ENCODE peak calls at places on chromosome 14, in ten cellular contexts. B, A, R, Z, T, P, U, H, C and S are unnamed samples.

GRCh38 chr14:36068777-36069534 is 107.6 kb downstream of the PTCSC3 start:
- DNase-seq in T (no peak), P (no peak), B (no peak), U (no peak), A (peak; percentile 21), H (no peak), C (no peak), Z (no peak), R (no peak), S (no peak)

GRCh38 chr14:29798776-29799175 is 128.9 kb downstream of the PRKD1 start:
- DNase-seq in B (no peak), H (no peak), R (no peak), Z (no peak), A (no peak), T (no peak), U (no peak), C (no peak), P (no peak), S (no peak)

GRCh38 chr14:76644875-76645518 is 116.3 kb upstream of the VASH1 start:
- DNase-seq in T (no peak), H (no peak), Z (no peak), A (peak; percentile 12), P (no peak), C (peak; percentile 23), R (no peak), B (peak; percentile 13), U (peak; percentile 8), S (no peak)

GRCh38 chr14:58151264-58151700 is 731 bp downstream of the ARMH4 start:
- DNase-seq in U (no peak), A (no peak), R (no peak), Z (no peak), B (no peak), H (no peak), C (no peak), P (no peak), T (no peak), S (no peak)

GRCh38 chr14:84894254-84894653 is 635.7 kb upstream of the FLRT2 start:
- DNase-seq in A (no peak), H (no peak), P (no peak), C (no peak), R (no peak), B (no peak), T (no peak), U (no peak), Z (no peak), S (no peak)

GRCh38 chr14:78698991-78699390 is 528.8 kb downstream of the NRXN3 start:
- DNase-seq in Z (no peak), R (no peak), U (no peak), T (no peak), P (no peak), B (no peak), C (no peak), A (no peak), H (no peak), S (no peak)

GRCh38 chr14:79605863-79606262 is 605.4 kb downstream of the DIO2 start:
- DNase-seq in T (no peak), P (no peak), A (no peak), Z (no peak), B (no peak), U (no peak), R (no peak), H (no peak), C (no peak), S (no peak)

GRCh38 chr14:63276016-63276415 is 42.7 kb downstream of the GPHB5 start:
- DNase-seq in P (no peak), A (no peak), U (no peak), C (no peak), T (no peak), H (no peak), R (no peak), B (no peak), Z (no peak), S (no peak)

GRCh38 chr14:96579855-96580254 is 77.7 kb downstream of the PAPOLA start:
- DNase-seq in P (no peak), B (no peak), C (no peak), T (no peak), A (no peak), U (no peak), R (no peak), H (no peak), Z (no peak), S (no peak)

GRCh38 chr14:99819514-99819913 is 26.3 kb downstream of the EML1 start:
- DNase-seq in Z (no peak), T (no peak), U (no peak), C (no peak), B (no peak), R (no peak), H (no peak), A (no peak), P (no peak), S (peak; percentile 38)

GRCh38 chr14:69985456-69985855 is 106.2 kb downstream of the SMOC1 start:
- DNase-seq in H (no peak), B (no peak), R (no peak), P (no peak), A (peak; percentile 87), U (no peak), Z (no peak), T (no peak), C (no peak), S (no peak)

GRCh38 chr14:85415015-85415712 is 114.8 kb upstream of the FLRT2 start:
- DNase-seq in U (peak; percentile 85), R (peak; percentile 37), A (peak; percentile 93), C (peak; percentile 34), B (peak; percentile 47), Z (no peak), P (no peak), H (no peak), T (no peak), S (peak; percentile 47)

GRCh38 chr14:24481622-24482324 is 26.3 kb downstream of the CMA1 start:
- DNase-seq in A (peak; percentile 8), R (no peak), T (no peak), B (no peak), C (peak; percentile 18), U (no peak), H (peak; percentile 56), Z (no peak), P (peak; percentile 27), S (no peak)

DNA sequence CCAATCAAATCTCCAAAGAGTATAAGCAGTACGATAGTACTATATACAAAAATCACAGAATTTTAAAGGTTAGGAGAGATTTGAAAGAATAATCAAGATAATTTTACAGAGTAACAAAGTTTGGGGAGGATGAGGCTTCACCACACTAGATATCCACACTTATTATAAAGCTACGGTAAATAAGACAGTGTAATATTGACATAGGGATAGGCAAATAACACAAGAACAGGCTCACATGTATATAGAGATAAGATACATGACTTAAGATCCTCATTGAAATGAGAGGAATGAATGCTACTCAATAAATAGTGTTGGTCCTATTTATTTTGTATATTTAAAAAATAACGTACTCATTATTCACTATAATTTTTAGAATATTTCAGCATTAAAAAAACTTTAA is 26.2 kb downstream of the NUMB start:
- DNase-seq in T (no peak), H (no peak), P (no peak), R (no peak), A (no peak), Z (no peak), B (no peak), C (no peak), U (no peak), S (no peak)
- TF ChIP-seq CTCF in T (no peak), H (no peak), P (no peak), R (no peak), A (no peak), Z (no peak), B (no peak), C (no peak), U (no peak), S (no peak)

GRCh38 chr14:20802341-20803084 is at the start of gene RNASE1:
- DNase-seq in B (peak; percentile 66), T (no peak), U (no peak), A (no peak), C (peak; percentile 64), Z (no peak), H (peak; percentile 72), P (peak; percentile 71), R (peak; percentile 40), S (peak; percentile 49)
- H3K27ac ChIP-seq in B (peak within 1 kb of the TSS; percentile 90), T (peak within 1 kb of the TSS; percentile 39), U (no peak within 1 kb of the TSS), A (no peak within 1 kb of the TSS), C (peak within 1 kb of the TSS; percentile 72), Z (no peak within 1 kb of the TSS), H (peak within 1 kb of the TSS; percentile 74), P (peak within 1 kb of the TSS; percentile 73), R (peak within 1 kb of the TSS; percentile 58), S (peak within 1 kb of the TSS; percentile 40)

GRCh38 chr14:21023174-21023573 is 1.7 kb downstream of the NDRG2 start:
- DNase-seq in P (no peak), B (no peak), R (no peak), Z (no peak), C (no peak), U (no peak), A (no peak), T (peak; percentile 58), H (no peak), S (no peak)

GRCh38 chr14:21026251-21026987 is 1.6 kb upstream of the NDRG2 start:
- DNase-seq in H (no peak), C (no peak), A (no peak), B (no peak), Z (peak; percentile 88), R (peak; percentile 60), U (no peak), T (no peak), P (no peak), S (peak; percentile 39)

GRCh38 chr14:21025374-21026151 is 702 bp upstream of the NDRG2 start:
- DNase-seq in A (no peak), B (peak; percentile 89), Z (peak; percentile 94), R (peak; percentile 94), C (peak; percentile 47), P (peak; percentile 35), H (peak; percentile 63), T (peak; percentile 85), U (peak; percentile 37), S (peak; percentile 94)

GRCh38 chr14:21023817-21024667 is 819 bp downstream of the NDRG2 start:
- DNase-seq in C (no peak), H (peak; percentile 47), Z (peak; percentile 84), T (peak; percentile 74), P (peak; percentile 35), R (no peak), B (no peak), U (no peak), A (no peak), S (no peak)

DNA sequence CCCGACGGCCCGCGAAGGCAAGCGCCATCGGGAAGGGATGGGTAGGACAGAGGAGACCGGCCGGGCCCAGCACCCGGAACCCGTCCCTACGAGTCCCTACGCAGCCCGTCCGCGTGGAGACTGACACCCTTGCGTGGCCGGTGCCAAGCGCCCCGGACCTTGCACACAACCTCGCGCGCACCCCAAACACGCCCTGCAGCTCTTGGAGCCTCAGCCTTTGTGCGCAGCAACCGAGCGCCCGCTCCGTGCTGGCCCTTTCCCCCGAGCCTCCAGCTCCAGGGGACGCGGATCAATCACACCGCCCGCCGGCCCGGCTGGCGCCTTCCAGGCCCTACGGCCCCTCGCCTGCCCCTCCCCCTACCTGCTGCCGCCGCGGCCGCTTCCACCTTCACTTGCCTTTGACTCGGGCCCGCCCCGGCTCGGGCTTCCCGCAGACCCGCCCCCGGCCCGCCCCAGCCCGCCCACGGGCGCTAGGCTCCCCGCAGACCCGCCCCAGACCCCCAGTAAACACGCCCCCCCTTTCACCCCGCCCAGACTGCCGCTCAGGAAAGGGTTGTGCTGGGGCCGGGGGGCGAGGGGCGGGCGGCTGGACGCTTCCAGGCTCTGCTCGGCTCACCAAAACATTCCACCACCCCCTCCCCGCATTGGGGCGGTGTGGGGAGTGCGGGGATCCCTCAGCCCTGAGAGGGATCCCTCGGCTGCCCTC is at the start of gene NDRG2:
- DNase-seq in R (peak; percentile 88), C (peak; percentile 83), P (peak; percentile 90), A (no peak), H (peak; percentile 90), B (peak; percentile 88), T (peak; percentile 90), Z (peak; percentile 89), U (peak; percentile 84), S (peak; percentile 88)
- TF ChIP-seq POLR2A in R (no peak), C (peak; percentile 62), P (no peak), A (no peak), H (peak; percentile 67), B (no peak), T (no peak), Z (peak; percentile 36), U (peak; percentile 82), S (peak; percentile 68)

GRCh38 chr14:90850487-90850886 is 34.3 kb upstream of the TTC7B start:
- DNase-seq in P (no peak), A (peak; percentile 49), T (no peak), H (no peak), B (no peak), Z (no peak), R (no peak), C (no peak), U (no peak), S (no peak)
- TF ChIP-seq CTCF in P (no peak), A (no peak), T (no peak), H (no peak), B (no peak), Z (no peak), R (no peak), C (no peak), U (no peak), S (no peak)